ENCODE peak calls at places on chromosomes 11 and 22, in ten cellular contexts. One of them, this sample, is unnamed.

GRCh38 chr22:34334893-34335292 is 414.6 kb upstream of the LARGE1 start:
- DNase-seq in ELF-1: no peak
- DNase-seq in iPS-NIHi11: no peak
- DNase-seq in putamen: no peak
- DNase-seq in left colon: no peak
- DNase-seq in Calu3: no peak
- DNase-seq in astrocyte of the cerebellum: no peak
- DNase-seq in ecto neural progenitor cell: no peak
- DNase-seq in effector memory CD8-positive, alpha-beta T cell: no peak
- DNase-seq in right lobe of liver: no peak
- DNase-seq in this sample: no peak

GRCh38 chr11:126924381-126924780 is 76.2 kb downstream of the KIRREL3 start:
- DNase-seq in ELF-1: no peak
- DNase-seq in iPS-NIHi11: no peak
- DNase-seq in putamen: no peak
- DNase-seq in left colon: no peak
- DNase-seq in Calu3: no peak
- DNase-seq in astrocyte of the cerebellum: no peak
- DNase-seq in ecto neural progenitor cell: no peak
- DNase-seq in effector memory CD8-positive, alpha-beta T cell: no peak
- DNase-seq in right lobe of liver: no peak
- DNase-seq in this sample: no peak

GRCh38 chr11:110947100-110947499 is 234.9 kb upstream of the ARHGAP20 start:
- DNase-seq in ELF-1: peak; percentile 29
- DNase-seq in iPS-NIHi11: no peak
- DNase-seq in putamen: no peak
- DNase-seq in left colon: no peak
- DNase-seq in Calu3: no peak
- DNase-seq in astrocyte of the cerebellum: no peak
- DNase-seq in ecto neural progenitor cell: no peak
- DNase-seq in effector memory CD8-positive, alpha-beta T cell: no peak
- DNase-seq in right lobe of liver: no peak
- DNase-seq in this sample: no peak

GRCh38 chr22:19710020-19710768 is 4.1 kb upstream of the SEPTIN5 start:
- DNase-seq in ELF-1: peak; percentile 1
- DNase-seq in iPS-NIHi11: no peak
- DNase-seq in putamen: no peak
- DNase-seq in left colon: peak; percentile 1
- DNase-seq in Calu3: no peak
- DNase-seq in astrocyte of the cerebellum: no peak
- DNase-seq in ecto neural progenitor cell: no peak
- DNase-seq in effector memory CD8-positive, alpha-beta T cell: no peak
- DNase-seq in right lobe of liver: no peak
- DNase-seq in this sample: no peak

GRCh38 chr11:30917859-30918478 is 331.8 kb upstream of the MPPED2 start:
- DNase-seq in ELF-1: peak; percentile 47
- DNase-seq in iPS-NIHi11: peak; percentile 41
- DNase-seq in putamen: peak; percentile 27
- DNase-seq in left colon: peak; percentile 7
- DNase-seq in Calu3: peak; percentile 24
- DNase-seq in astrocyte of the cerebellum: peak; percentile 45
- DNase-seq in ecto neural progenitor cell: no peak
- DNase-seq in effector memory CD8-positive, alpha-beta T cell: no peak
- DNase-seq in right lobe of liver: no peak
- DNase-seq in this sample: no peak

GRCh38 chr11:124762624-124763155 is 600 bp upstream of the ESAM start:
- DNase-seq in ELF-1: peak; percentile 44
- DNase-seq in iPS-NIHi11: peak; percentile 41
- DNase-seq in putamen: no peak
- DNase-seq in left colon: peak; percentile 50
- DNase-seq in Calu3: no peak
- DNase-seq in astrocyte of the cerebellum: no peak
- DNase-seq in ecto neural progenitor cell: peak; percentile 66
- DNase-seq in effector memory CD8-positive, alpha-beta T cell: no peak
- DNase-seq in right lobe of liver: no peak
- DNase-seq in this sample: no peak

GRCh38 chr11:121654506-121655480 is 202.0 kb upstream of the SORL1-AS1 start:
- DNase-seq in ELF-1: peak; percentile 77
- DNase-seq in iPS-NIHi11: no peak
- DNase-seq in putamen: no peak
- DNase-seq in left colon: no peak
- DNase-seq in Calu3: no peak
- DNase-seq in astrocyte of the cerebellum: no peak
- DNase-seq in ecto neural progenitor cell: no peak
- DNase-seq in effector memory CD8-positive, alpha-beta T cell: no peak
- DNase-seq in right lobe of liver: no peak
- DNase-seq in this sample: peak; percentile 50

GRCh38 chr11:94880216-94880615 is 93.1 kb downstream of the CWC15 start:
- DNase-seq in ELF-1: no peak
- DNase-seq in iPS-NIHi11: no peak
- DNase-seq in putamen: no peak
- DNase-seq in left colon: no peak
- DNase-seq in Calu3: no peak
- DNase-seq in astrocyte of the cerebellum: no peak
- DNase-seq in ecto neural progenitor cell: no peak
- DNase-seq in effector memory CD8-positive, alpha-beta T cell: no peak
- DNase-seq in right lobe of liver: no peak
- DNase-seq in this sample: no peak

GRCh38 chr22:39665661-39666431 is 95.3 kb downstream of the CACNA1I start:
- DNase-seq in ELF-1: no peak
- DNase-seq in iPS-NIHi11: no peak
- DNase-seq in putamen: no peak
- DNase-seq in left colon: no peak
- DNase-seq in Calu3: no peak
- DNase-seq in astrocyte of the cerebellum: no peak
- DNase-seq in ecto neural progenitor cell: no peak
- DNase-seq in effector memory CD8-positive, alpha-beta T cell: no peak
- DNase-seq in right lobe of liver: no peak
- DNase-seq in this sample: no peak

GRCh38 chr11:120645639-120646038 is 134.1 kb downstream of the GRIK4 start:
- DNase-seq in ELF-1: peak; percentile 75
- DNase-seq in iPS-NIHi11: peak; percentile 84
- DNase-seq in putamen: no peak
- DNase-seq in left colon: no peak
- DNase-seq in Calu3: no peak
- DNase-seq in astrocyte of the cerebellum: peak; percentile 13
- DNase-seq in ecto neural progenitor cell: no peak
- DNase-seq in effector memory CD8-positive, alpha-beta T cell: no peak
- DNase-seq in right lobe of liver: no peak
- DNase-seq in this sample: no peak

GRCh38 chr11:70761094-70761905 is 363.0 kb downstream of the CTTN start:
- DNase-seq in ELF-1: no peak
- DNase-seq in iPS-NIHi11: no peak
- DNase-seq in putamen: no peak
- DNase-seq in left colon: no peak
- DNase-seq in Calu3: no peak
- DNase-seq in astrocyte of the cerebellum: no peak
- DNase-seq in ecto neural progenitor cell: no peak
- DNase-seq in effector memory CD8-positive, alpha-beta T cell: no peak
- DNase-seq in right lobe of liver: no peak
- DNase-seq in this sample: no peak

GRCh38 chr11:107999759-108000455 is 8.8 kb upstream of the CUL5 start:
- DNase-seq in ELF-1: peak; percentile 81
- DNase-seq in iPS-NIHi11: peak; percentile 88
- DNase-seq in putamen: no peak
- DNase-seq in left colon: peak; percentile 7
- DNase-seq in Calu3: peak; percentile 46
- DNase-seq in astrocyte of the cerebellum: peak; percentile 29
- DNase-seq in ecto neural progenitor cell: peak; percentile 75
- DNase-seq in effector memory CD8-positive, alpha-beta T cell: peak; percentile 24
- DNase-seq in right lobe of liver: no peak
- DNase-seq in this sample: no peak

GRCh38 chr22:46085831-46086576 is 64.3 kb upstream of the PPARA start:
- DNase-seq in ELF-1: no peak
- DNase-seq in iPS-NIHi11: no peak
- DNase-seq in putamen: no peak
- DNase-seq in left colon: peak; percentile 87
- DNase-seq in Calu3: peak; percentile 88
- DNase-seq in astrocyte of the cerebellum: no peak
- DNase-seq in ecto neural progenitor cell: no peak
- DNase-seq in effector memory CD8-positive, alpha-beta T cell: no peak
- DNase-seq in right lobe of liver: peak; percentile 54
- DNase-seq in this sample: no peak

GRCh38 chr11:78808903-78809302 is 234.2 kb upstream of the NARS2 start:
- DNase-seq in ELF-1: no peak
- DNase-seq in iPS-NIHi11: no peak
- DNase-seq in putamen: no peak
- DNase-seq in left colon: peak; percentile 79
- DNase-seq in Calu3: no peak
- DNase-seq in astrocyte of the cerebellum: no peak
- DNase-seq in ecto neural progenitor cell: no peak
- DNase-seq in effector memory CD8-positive, alpha-beta T cell: no peak
- DNase-seq in right lobe of liver: no peak
- DNase-seq in this sample: no peak

GRCh38 chr11:106086850-106087249 is 9.4 kb downstream of the AASDHPPT start:
- DNase-seq in ELF-1: no peak
- DNase-seq in iPS-NIHi11: no peak
- DNase-seq in putamen: no peak
- DNase-seq in left colon: no peak
- DNase-seq in Calu3: no peak
- DNase-seq in astrocyte of the cerebellum: no peak
- DNase-seq in ecto neural progenitor cell: no peak
- DNase-seq in effector memory CD8-positive, alpha-beta T cell: no peak
- DNase-seq in right lobe of liver: no peak
- DNase-seq in this sample: no peak

GRCh38 chr11:17907046-17907445 is 105.8 kb downstream of the SERGEF start:
- DNase-seq in ELF-1: no peak
- DNase-seq in iPS-NIHi11: no peak
- DNase-seq in putamen: no peak
- DNase-seq in left colon: no peak
- DNase-seq in Calu3: no peak
- DNase-seq in astrocyte of the cerebellum: no peak
- DNase-seq in ecto neural progenitor cell: no peak
- DNase-seq in effector memory CD8-positive, alpha-beta T cell: no peak
- DNase-seq in right lobe of liver: no peak
- DNase-seq in this sample: no peak

GRCh38 chr11:65879622-65880021 is at the start of gene CTSW:
- DNase-seq in ELF-1: no peak
- DNase-seq in iPS-NIHi11: no peak
- DNase-seq in putamen: no peak
- DNase-seq in left colon: peak; percentile 16
- DNase-seq in Calu3: no peak
- DNase-seq in astrocyte of the cerebellum: no peak
- DNase-seq in ecto neural progenitor cell: no peak
- DNase-seq in effector memory CD8-positive, alpha-beta T cell: peak; percentile 57
- DNase-seq in right lobe of liver: no peak
- DNase-seq in this sample: no peak

GRCh38 chr22:36953239-36954080 is 40.0 kb downstream of the CSF2RB start:
- DNase-seq in ELF-1: peak; percentile 25
- DNase-seq in iPS-NIHi11: no peak
- DNase-seq in putamen: no peak
- DNase-seq in left colon: no peak
- DNase-seq in Calu3: no peak
- DNase-seq in astrocyte of the cerebellum: no peak
- DNase-seq in ecto neural progenitor cell: no peak
- DNase-seq in effector memory CD8-positive, alpha-beta T cell: no peak
- DNase-seq in right lobe of liver: no peak
- DNase-seq in this sample: no peak

GRCh38 chr11:8671242-8671641 is 11.2 kb downstream of the TRIM66 start:
- DNase-seq in ELF-1: peak; percentile 68
- DNase-seq in iPS-NIHi11: peak; percentile 75
- DNase-seq in putamen: peak; percentile 71
- DNase-seq in left colon: no peak
- DNase-seq in Calu3: no peak
- DNase-seq in astrocyte of the cerebellum: peak; percentile 95
- DNase-seq in ecto neural progenitor cell: peak; percentile 77
- DNase-seq in effector memory CD8-positive, alpha-beta T cell: no peak
- DNase-seq in right lobe of liver: no peak
- DNase-seq in this sample: peak; percentile 17

GRCh38 chr11:103051158-103051801 is 40.7 kb downstream of the DCUN1D5 start:
- DNase-seq in ELF-1: no peak
- DNase-seq in iPS-NIHi11: no peak
- DNase-seq in putamen: no peak
- DNase-seq in left colon: no peak
- DNase-seq in Calu3: no peak
- DNase-seq in astrocyte of the cerebellum: no peak
- DNase-seq in ecto neural progenitor cell: no peak
- DNase-seq in effector memory CD8-positive, alpha-beta T cell: no peak
- DNase-seq in right lobe of liver: no peak
- DNase-seq in this sample: no peak

GRCh38 chr11:19766206-19766605 is 53.6 kb downstream of the NAV2 start:
- DNase-seq in ELF-1: peak; percentile 63
- DNase-seq in iPS-NIHi11: no peak
- DNase-seq in putamen: no peak
- DNase-seq in left colon: no peak
- DNase-seq in Calu3: no peak
- DNase-seq in astrocyte of the cerebellum: no peak
- DNase-seq in ecto neural progenitor cell: no peak
- DNase-seq in effector memory CD8-positive, alpha-beta T cell: no peak
- DNase-seq in right lobe of liver: no peak
- DNase-seq in this sample: no peak

GRCh38 chr11:57568330-57568766 is 876 bp upstream of the UBE2L6 start:
- DNase-seq in ELF-1: peak; percentile 94
- DNase-seq in iPS-NIHi11: no peak
- DNase-seq in putamen: peak; percentile 74
- DNase-seq in left colon: peak; percentile 92
- DNase-seq in Calu3: peak; percentile 85
- DNase-seq in astrocyte of the cerebellum: no peak
- DNase-seq in ecto neural progenitor cell: peak; percentile 92
- DNase-seq in effector memory CD8-positive, alpha-beta T cell: peak; percentile 91
- DNase-seq in right lobe of liver: no peak
- DNase-seq in this sample: peak; percentile 89

GRCh38 chr11:15038963-15039362 is 34.4 kb upstream of the CALCB start:
- DNase-seq in ELF-1: no peak
- DNase-seq in iPS-NIHi11: no peak
- DNase-seq in putamen: no peak
- DNase-seq in left colon: no peak
- DNase-seq in Calu3: no peak
- DNase-seq in astrocyte of the cerebellum: no peak
- DNase-seq in ecto neural progenitor cell: no peak
- DNase-seq in effector memory CD8-positive, alpha-beta T cell: no peak
- DNase-seq in right lobe of liver: no peak
- DNase-seq in this sample: no peak

GRCh38 chr11:3367221-3367620 is 11.7 kb downstream of the ZNF195 start:
- DNase-seq in ELF-1: no peak
- DNase-seq in iPS-NIHi11: no peak
- DNase-seq in putamen: no peak
- DNase-seq in left colon: no peak
- DNase-seq in Calu3: no peak
- DNase-seq in astrocyte of the cerebellum: no peak
- DNase-seq in ecto neural progenitor cell: no peak
- DNase-seq in effector memory CD8-positive, alpha-beta T cell: no peak
- DNase-seq in right lobe of liver: no peak
- DNase-seq in this sample: no peak

GRCh38 chr22:23565288-23565941 is 14.7 kb downstream of the IGLL1 start:
- DNase-seq in ELF-1: peak; percentile 69
- DNase-seq in iPS-NIHi11: peak; percentile 56
- DNase-seq in putamen: no peak
- DNase-seq in left colon: peak; percentile 22
- DNase-seq in Calu3: peak; percentile 28
- DNase-seq in astrocyte of the cerebellum: no peak
- DNase-seq in ecto neural progenitor cell: peak; percentile 63
- DNase-seq in effector memory CD8-positive, alpha-beta T cell: no peak
- DNase-seq in right lobe of liver: peak; percentile 38
- DNase-seq in this sample: no peak

GRCh38 chr22:36770946-36771340 is 5.0 kb downstream of the IFT27 start:
- DNase-seq in ELF-1: no peak
- DNase-seq in iPS-NIHi11: no peak
- DNase-seq in putamen: no peak
- DNase-seq in left colon: no peak
- DNase-seq in Calu3: no peak
- DNase-seq in astrocyte of the cerebellum: no peak
- DNase-seq in ecto neural progenitor cell: no peak
- DNase-seq in effector memory CD8-positive, alpha-beta T cell: no peak
- DNase-seq in right lobe of liver: no peak
- DNase-seq in this sample: no peak

GRCh38 chr22:37498289-37498909 is 12.2 kb upstream of the MFNG start:
- DNase-seq in ELF-1: peak; percentile 90
- DNase-seq in iPS-NIHi11: peak; percentile 97
- DNase-seq in putamen: no peak
- DNase-seq in left colon: peak; percentile 80
- DNase-seq in Calu3: peak; percentile 71
- DNase-seq in astrocyte of the cerebellum: no peak
- DNase-seq in ecto neural progenitor cell: peak; percentile 82
- DNase-seq in effector memory CD8-positive, alpha-beta T cell: peak; percentile 64
- DNase-seq in right lobe of liver: no peak
- DNase-seq in this sample: no peak

GRCh38 chr11:64314805-64315561 is 2.4 kb downstream of the TRMT112 start:
- DNase-seq in ELF-1: no peak
- DNase-seq in iPS-NIHi11: no peak
- DNase-seq in putamen: no peak
- DNase-seq in left colon: no peak
- DNase-seq in Calu3: no peak
- DNase-seq in astrocyte of the cerebellum: no peak
- DNase-seq in ecto neural progenitor cell: no peak
- DNase-seq in effector memory CD8-positive, alpha-beta T cell: no peak
- DNase-seq in right lobe of liver: no peak
- DNase-seq in this sample: no peak

This sample was measured in head of caudate nucleus.